ENCODE peak calls at places on chromosomes 5 and 9, in seven cellular contexts. V is GM23248; R is thoracic aorta; G is Panc1; A is CD8-positive, alpha-beta T cell; L is naive thymus-derived CD4-positive, alpha-beta T cell; S is CD4-positive, CD25-positive, alpha-beta regulatory T cell. Q is an unnamed sample.

GRCh38 chr5:179262126-179262920 is 82.9 kb downstream of the ADAMTS2 start:
- DNase-seq in V (no peak), R (no peak), G (no peak), A (no peak), L (no peak), S (no peak), Q (no peak)

GRCh38 chr9:121960665-121961064 is 132.4 kb downstream of the TTLL11 start:
- DNase-seq in V (no peak), R (no peak), G (no peak), A (no peak), L (no peak), S (no peak), Q (no peak)

GRCh38 chr5:17340816-17341215 is 123.4 kb downstream of the BASP1 start:
- DNase-seq in V (no peak), R (no peak), G (no peak), A (no peak), L (no peak), S (no peak), Q (no peak)

GRCh38 chr5:85990998-85991397 is 626.7 kb upstream of the COX7C start:
- DNase-seq in V (no peak), R (no peak), G (no peak), A (no peak), L (no peak), S (no peak), Q (no peak)

GRCh38 chr5:36790847-36791246 is 85.7 kb upstream of the NIPBL start:
- DNase-seq in V (peak; percentile 9), R (no peak), G (no peak), A (no peak), L (no peak), S (no peak), Q (no peak)

GRCh38 chr5:58497956-58498942 is 7.0 kb downstream of the GAPT start:
- DNase-seq in V (peak; percentile 47), R (no peak), G (no peak), A (no peak), L (no peak), S (no peak), Q (no peak)

GRCh38 chr5:172541119-172541763 is 86.9 kb upstream of the SH3PXD2B start:
- DNase-seq in V (no peak), R (no peak), G (no peak), A (no peak), L (no peak), S (no peak), Q (no peak)

GRCh38 chr5:102554728-102555127 is 55.9 kb upstream of the SLCO6A1 start:
- DNase-seq in V (no peak), R (no peak), G (no peak), A (no peak), L (no peak), S (no peak), Q (no peak)

GRCh38 chr9:8400378-8400777 is 600.8 kb upstream of the DMAC1 start:
- DNase-seq in V (no peak), R (no peak), G (no peak), A (no peak), L (no peak), S (no peak), Q (no peak)

GRCh38 chr9:518540-518939 is 303.9 kb downstream of the DOCK8 start:
- DNase-seq in V (no peak), R (no peak), G (no peak), A (no peak), L (peak; percentile 22), S (no peak), Q (no peak)

GRCh38 chr5:66247176-66247960 is 103.3 kb downstream of the SREK1 start:
- DNase-seq in V (peak; percentile 95), R (no peak), G (no peak), A (no peak), L (no peak), S (no peak), Q (no peak)

GRCh38 chr9:6219040-6219439 is 3.4 kb downstream of the IL33 start:
- DNase-seq in V (no peak), R (no peak), G (no peak), A (no peak), L (no peak), S (no peak), Q (no peak)

GRCh38 chr9:133125706-133126696 is 5.0 kb upstream of the RALGDS start:
- DNase-seq in V (peak; percentile 75), R (no peak), G (no peak), A (peak; percentile 44), L (peak; percentile 44), S (peak; percentile 50), Q (no peak)

GRCh38 chr9:95092321-95093072 is 225.0 kb downstream of the FANCC start:
- DNase-seq in V (peak; percentile 86), R (no peak), G (no peak), A (no peak), L (no peak), S (no peak), Q (no peak)

GRCh38 chr9:96461336-96461735 is 11.4 kb downstream of the HABP4 start:
- DNase-seq in V (no peak), R (no peak), G (no peak), A (no peak), L (no peak), S (no peak), Q (no peak)

GRCh38 chr5:85920984-85921383 is 696.8 kb upstream of the COX7C start:
- DNase-seq in V (no peak), R (no peak), G (no peak), A (no peak), L (no peak), S (no peak), Q (no peak)

GRCh38 chr9:97923529-97924108 is 1.3 kb upstream of the TRMO start:
- DNase-seq in V (peak; percentile 91), R (peak; percentile 53), G (peak; percentile 64), A (peak; percentile 81), L (peak; percentile 87), S (peak; percentile 85), Q (peak; percentile 73)

GRCh38 chr9:1453636-1454035 is 403.5 kb downstream of the DMRT2 start:
- DNase-seq in V (no peak), R (no peak), G (no peak), A (no peak), L (no peak), S (no peak), Q (no peak)

GRCh38 chr9:89774971-89775370 is 170.2 kb downstream of the GADD45G start:
- DNase-seq in V (no peak), R (no peak), G (no peak), A (no peak), L (no peak), S (no peak), Q (no peak)
- H3K36me3 ChIP-seq in V (no peaks in the 10 kb centered on the region), R (no peaks in the 10 kb centered on the region), G (no peaks in the 10 kb centered on the region), A (no peaks in the 10 kb centered on the region), L (no peaks in the 10 kb centered on the region), S (no peaks in the 10 kb centered on the region), Q (no peaks in the 10 kb centered on the region)

GRCh38 chr9:134624119-134624826 is 17.3 kb upstream of the COL5A1 start:
- DNase-seq in V (peak; percentile 91), R (no peak), G (no peak), A (no peak), L (no peak), S (no peak), Q (no peak)

GRCh38 chr9:134626141-134626423 is 15.5 kb upstream of the COL5A1 start:
- DNase-seq in V (no peak), R (no peak), G (no peak), A (no peak), L (no peak), S (no peak), Q (no peak)

GRCh38 chr9:134623408-134624066 is 18.1 kb upstream of the COL5A1 start:
- DNase-seq in V (peak; percentile 93), R (no peak), G (no peak), A (no peak), L (no peak), S (no peak), Q (no peak)

GRCh38 chr9:134625361-134626140 is 16.1 kb upstream of the COL5A1 start:
- DNase-seq in V (peak; percentile 65), R (no peak), G (no peak), A (no peak), L (no peak), S (no peak), Q (no peak)

GRCh38 chr9:134624827-134625181 is 16.8 kb upstream of the COL5A1 start:
- DNase-seq in V (peak; percentile 98), R (no peak), G (no peak), A (no peak), L (no peak), S (no peak), Q (no peak)
- H3K27ac ChIP-seq in V (peak overlapping the region; percentile 97), R (no peak overlapping the region), G (no peak overlapping the region), A (no peak overlapping the region), L (no peak overlapping the region), S (no peak overlapping the region), Q (no peak overlapping the region)

GRCh38 chr9:18129809-18130334 is 344.1 kb upstream of the ADAMTSL1 start:
- DNase-seq in V (no peak), R (no peak), G (no peak), A (no peak), L (no peak), S (no peak), Q (no peak)
- H3K4me1 ChIP-seq in V (no peaks in the 10 kb centered on the region), R (peaks cover 32% of the 10 kb centered on the region), G (no peaks in the 10 kb centered on the region), A (no peaks in the 10 kb centered on the region), L (no peaks in the 10 kb centered on the region), S (no peaks in the 10 kb centered on the region), Q (no peaks in the 10 kb centered on the region)

GRCh38 chr5:944992-945685 is 52.5 kb downstream of the TRIP13 start:
- DNase-seq in V (no peak), R (no peak), G (no peak), A (no peak), L (no peak), S (no peak), Q (no peak)

GRCh38 chr5:944621-944927 is 51.9 kb downstream of the TRIP13 start:
- DNase-seq in V (no peak), R (no peak), G (no peak), A (no peak), L (no peak), S (no peak), Q (no peak)

GRCh38 chr5:946720-947625 is 54.3 kb downstream of the TRIP13 start:
- DNase-seq in V (no peak), R (no peak), G (no peak), A (no peak), L (no peak), S (no peak), Q (no peak)

GRCh38 chr5:943874-944620 is 51.4 kb downstream of the TRIP13 start:
- DNase-seq in V (no peak), R (no peak), G (no peak), A (no peak), L (no peak), S (no peak), Q (no peak)

DNA sequence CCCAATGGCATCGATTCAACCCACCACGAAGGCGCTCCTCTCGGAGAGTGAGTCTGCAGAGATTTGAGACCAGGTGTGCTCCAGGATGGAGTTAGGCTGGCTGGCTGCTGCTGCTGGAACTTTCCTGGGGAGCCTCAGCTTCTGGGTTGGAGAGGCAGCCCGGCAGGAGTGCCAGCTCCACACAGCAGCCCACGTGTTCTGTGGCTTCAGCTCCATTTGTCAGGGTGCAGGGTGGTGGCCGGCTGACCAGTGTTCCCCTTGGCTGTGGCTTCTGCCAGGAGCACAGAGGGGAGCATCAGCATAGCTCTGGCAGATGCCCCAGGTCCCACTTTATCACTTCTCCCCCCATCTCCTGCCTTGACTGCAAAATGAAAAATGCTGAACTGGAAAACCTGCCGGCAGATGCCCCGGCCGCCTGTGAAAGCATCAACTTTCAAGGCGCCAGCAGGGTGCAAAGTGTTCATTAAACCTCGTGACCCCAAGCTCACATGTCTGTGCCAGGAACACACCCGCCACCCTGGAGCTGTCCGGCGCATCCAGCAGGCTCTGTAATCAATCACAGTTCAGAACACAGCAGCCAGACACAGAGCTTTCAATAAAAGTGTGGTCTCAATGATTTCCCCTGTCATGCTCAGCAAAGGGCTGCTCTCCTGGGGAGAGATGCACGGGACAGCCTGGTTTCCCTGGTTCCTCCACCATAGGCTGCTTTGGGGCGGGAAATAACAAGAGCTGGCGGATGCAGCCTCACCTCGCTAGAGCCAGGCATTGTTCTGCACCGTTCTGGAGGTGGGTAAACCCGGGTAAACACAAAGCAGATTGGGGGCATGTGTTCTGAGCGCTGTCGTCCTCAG is 53.2 kb downstream of the TRIP13 start:
- DNase-seq in V (peak; percentile 22), R (no peak), G (no peak), A (no peak), L (no peak), S (no peak), Q (no peak)
- H3K36me3 ChIP-seq in V (no peaks in the 10 kb centered on the region), R (no peaks in the 10 kb centered on the region), G (no peaks in the 10 kb centered on the region), A (no peaks in the 10 kb centered on the region), L (no peaks in the 10 kb centered on the region), S (no peaks in the 10 kb centered on the region), Q (no peaks in the 10 kb centered on the region)

Q was measured in left ventricle myocardium inferior.